ENCODE peak calls at places on chromosomes 5 and 9, in six cellular contexts. S is suprapubic skin, J is tibial nerve, E is SK-N-MC, U is mucosa of descending colon, P is heart left ventricle. Q is an unnamed sample. For H3K9me3, the result is how much of the 10 kb centered on the place peaks cover.

GRCh38 chr5:135135530-135136201 is 101.6 kb upstream of the PITX1 start:
- DNase-seq in S (peak), J (peak), E (no peak), U (peak), P (peak), Q (no peak)

GRCh38 chr9:131020862-131021261 is 11.9 kb downstream of the LAMC3 start:
- DNase-seq in S (no peak), J (no peak), E (no peak), U (no peak), P (no peak), Q (no peak)

GRCh38 chr5:88686743-88687142 is 196.2 kb downstream of the MEF2C start:
- DNase-seq in S (no peak), J (no peak), E (no peak), U (no peak), P (no peak), Q (no peak)

GRCh38 chr9:4622016-4622415 is 40.1 kb upstream of the PLPP6 start:
- DNase-seq in S (no peak), J (no peak), E (no peak), U (no peak), P (no peak), Q (no peak)

GRCh38 chr5:91200692-91201091 is 182.4 kb downstream of the ARRDC3 start:
- DNase-seq in S (no peak), J (no peak), E (no peak), U (no peak), P (no peak), Q (no peak)

GRCh38 chr5:155953335-155953734 is 373.6 kb upstream of the SGCD start:
- DNase-seq in S (no peak), J (no peak), E (no peak), U (no peak), P (peak), Q (no peak)

GRCh38 chr5:111730659-111731382 is 26.2 kb downstream of the NREP start:
- DNase-seq in S (no peak), J (no peak), E (no peak), U (no peak), P (no peak), Q (no peak)

GRCh38 chr5:134879456-134879855 is 5.3 kb downstream of the TXNDC15 start:
- DNase-seq in S (no peak), J (no peak), E (no peak), U (peak), P (no peak), Q (no peak)

GRCh38 chr9:88789785-88790184 is 201.5 kb upstream of the S1PR3 start:
- DNase-seq in S (no peak), J (no peak), E (no peak), U (no peak), P (no peak), Q (no peak)

GRCh38 chr9:127805620-127806019 is 2.9 kb downstream of the FPGS start:
- DNase-seq in S (no peak), J (no peak), E (no peak), U (peak), P (no peak), Q (no peak)

GRCh38 chr9:137745541-137745991 is 126.8 kb downstream of the EHMT1 start:
- DNase-seq in S (no peak), J (no peak), E (no peak), U (no peak), P (no peak), Q (no peak)

GRCh38 chr5:116436674-116437350 is 137.8 kb downstream of the SEMA6A start:
- DNase-seq in S (no peak), J (no peak), E (no peak), U (no peak), P (no peak), Q (no peak)

DNA sequence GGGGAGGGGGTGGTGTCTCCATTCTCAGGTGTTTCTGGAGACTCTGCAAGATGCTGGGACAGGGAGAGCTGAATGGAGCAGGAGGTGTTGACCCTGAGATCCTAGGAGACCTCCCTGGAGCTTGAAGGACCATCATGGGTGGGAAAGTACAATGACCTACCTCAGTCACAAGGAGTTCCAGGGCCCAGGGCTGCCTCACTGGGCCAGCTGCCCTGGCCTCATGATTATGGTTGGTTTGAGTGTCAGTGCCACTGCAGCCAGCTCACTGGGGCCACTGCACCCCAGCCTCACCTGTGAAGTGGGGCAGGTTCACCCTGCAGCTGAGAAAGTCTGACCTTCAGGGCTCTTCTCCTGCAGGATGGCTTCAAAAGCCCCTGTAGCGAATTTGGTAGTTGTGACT is 372.5 kb downstream of the IRX2 start:
- DNase-seq in S (no peak), J (no peak), E (no peak), U (no peak), P (no peak), Q (no peak)
- H3K9me3 ChIP-seq in S (under half), J (under half), E (under half), U (under half), P (under half), Q (under half)

DNA sequence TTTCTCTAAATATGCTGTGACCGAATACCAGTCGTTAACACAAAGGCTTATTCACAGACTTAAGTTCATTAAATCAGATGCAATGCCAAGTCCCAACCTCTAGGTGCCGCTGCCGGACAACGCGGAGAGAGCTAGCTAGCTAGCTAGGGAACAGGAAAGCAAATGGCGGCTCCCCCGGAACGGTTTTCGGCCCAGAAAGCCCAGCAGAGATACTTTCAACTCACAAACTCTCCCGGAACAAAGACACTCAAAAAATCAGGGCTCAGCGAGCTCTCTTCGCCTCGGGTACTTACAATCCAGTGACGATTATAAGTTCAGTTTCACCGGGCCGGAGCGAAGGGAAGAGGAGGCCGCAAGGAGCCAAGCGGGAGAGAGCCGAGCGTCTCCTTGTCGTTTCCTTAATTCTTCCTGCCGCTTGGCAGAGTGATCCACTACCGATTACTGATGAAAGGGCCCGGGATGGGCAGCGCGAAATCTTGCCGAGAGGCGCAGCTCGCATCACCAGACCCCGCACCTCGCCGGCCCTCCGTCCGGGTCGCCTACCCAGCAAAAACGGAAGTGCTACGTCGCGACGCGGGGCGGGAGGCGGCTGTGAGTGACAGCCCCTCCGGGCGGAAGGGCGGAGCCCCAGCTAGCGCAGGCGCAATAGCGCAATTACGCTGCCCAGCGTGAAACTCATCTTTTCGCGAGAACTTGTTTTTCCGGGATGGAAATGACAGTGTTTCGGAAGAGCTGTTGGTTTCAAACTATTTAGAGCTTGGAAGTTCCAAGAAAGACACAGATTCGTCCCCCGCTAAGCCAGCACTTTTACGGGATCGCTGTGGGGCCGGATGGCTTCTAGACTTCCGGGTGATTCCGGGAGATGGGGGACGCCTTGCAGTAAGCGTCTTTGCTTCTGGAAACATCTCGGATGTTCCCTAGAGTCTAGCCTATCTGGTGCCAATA is at the start of gene TAF7:
- DNase-seq in S (peak), J (peak), E (peak), U (peak), P (peak), Q (peak)
- H3K9me3 ChIP-seq in S (under half), J (half or more), E (under half), U (half or more), P (under half), Q (under half)

DNA sequence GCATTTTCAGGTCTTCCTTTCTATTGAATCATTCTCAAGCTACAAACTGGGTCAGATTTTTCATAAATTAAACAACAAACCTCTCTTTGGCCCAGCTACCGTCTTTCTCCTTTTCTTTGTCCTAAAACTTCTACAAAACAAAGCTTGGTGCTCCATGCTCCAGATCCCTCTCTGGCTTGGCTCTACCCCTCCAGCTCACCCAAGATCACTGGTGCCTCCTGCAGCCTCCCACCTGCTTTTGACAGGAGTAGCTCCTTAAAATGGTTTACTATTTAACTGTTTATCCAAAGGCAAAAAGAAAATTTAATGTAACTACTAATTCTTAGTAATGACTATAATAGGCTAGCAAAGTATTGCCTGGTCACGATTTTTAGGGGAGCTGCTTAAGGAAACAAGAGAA is 10.7 kb upstream of the SERINC5 start:
- DNase-seq in S (no peak), J (no peak), E (no peak), U (no peak), P (no peak), Q (no peak)
- H3K9me3 ChIP-seq in S (under half), J (under half), E (under half), U (under half), P (under half), Q (under half)

GRCh38 chr5:15727375-15727774 is 227.4 kb downstream of the FBXL7 start:
- DNase-seq in S (no peak), J (no peak), E (no peak), U (no peak), P (no peak), Q (no peak)
- H3K9me3 ChIP-seq in S (under half), J (half or more), E (under half), U (under half), P (under half), Q (under half)

DNA sequence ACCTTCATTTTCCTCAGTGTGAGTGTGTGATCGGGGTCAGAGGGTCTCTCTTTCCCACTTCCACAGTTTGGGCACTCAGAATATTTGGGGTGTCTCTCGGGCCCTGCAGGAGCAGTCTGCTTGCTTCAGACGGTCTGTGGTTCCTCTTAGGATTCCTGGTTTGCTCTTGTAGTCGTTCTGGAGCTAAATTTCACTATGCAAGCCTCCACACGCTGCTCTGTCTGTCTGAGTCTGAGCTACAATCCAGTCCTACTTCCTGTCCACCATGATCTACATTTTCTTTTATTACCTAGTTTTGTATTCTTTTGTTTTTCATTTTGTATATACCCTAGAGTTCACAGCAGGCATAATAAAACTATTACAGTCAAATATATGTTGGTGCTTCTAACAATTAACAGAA is 1967.3 kb upstream of the NUDT12 start:
- DNase-seq in S (no peak), J (no peak), E (no peak), U (no peak), P (no peak), Q (no peak)
- H3K9me3 ChIP-seq in S (under half), J (under half), E (under half), U (under half), P (under half), Q (under half)

GRCh38 chr5:18095061-18095460 is 460.8 kb downstream of the TAF11L14 start:
- DNase-seq in S (no peak), J (no peak), E (no peak), U (no peak), P (no peak), Q (no peak)
- H3K9me3 ChIP-seq in S (under half), J (under half), E (under half), U (under half), P (under half), Q (under half)

GRCh38 chr5:177265395-177265794 is 38.1 kb downstream of the RAB24 start:
- DNase-seq in S (no peak), J (no peak), E (no peak), U (no peak), P (no peak), Q (no peak)
- H3K9me3 ChIP-seq in S (under half), J (under half), E (under half), U (under half), P (under half), Q (under half)

GRCh38 chr5:149221731-149222342 is 49.8 kb upstream of the AFAP1L1 start:
- DNase-seq in S (no peak), J (no peak), E (no peak), U (no peak), P (no peak), Q (no peak)

GRCh38 chr5:149221326-149221725 is 50.3 kb upstream of the AFAP1L1 start:
- DNase-seq in S (no peak), J (no peak), E (no peak), U (no peak), P (no peak), Q (no peak)

GRCh38 chr5:149220750-149221149 is 50.9 kb upstream of the AFAP1L1 start:
- DNase-seq in S (no peak), J (no peak), E (no peak), U (no peak), P (no peak), Q (no peak)

GRCh38 chr5:149224282-149224681 is 47.4 kb upstream of the AFAP1L1 start:
- DNase-seq in S (no peak), J (no peak), E (no peak), U (no peak), P (peak), Q (no peak)

DNA sequence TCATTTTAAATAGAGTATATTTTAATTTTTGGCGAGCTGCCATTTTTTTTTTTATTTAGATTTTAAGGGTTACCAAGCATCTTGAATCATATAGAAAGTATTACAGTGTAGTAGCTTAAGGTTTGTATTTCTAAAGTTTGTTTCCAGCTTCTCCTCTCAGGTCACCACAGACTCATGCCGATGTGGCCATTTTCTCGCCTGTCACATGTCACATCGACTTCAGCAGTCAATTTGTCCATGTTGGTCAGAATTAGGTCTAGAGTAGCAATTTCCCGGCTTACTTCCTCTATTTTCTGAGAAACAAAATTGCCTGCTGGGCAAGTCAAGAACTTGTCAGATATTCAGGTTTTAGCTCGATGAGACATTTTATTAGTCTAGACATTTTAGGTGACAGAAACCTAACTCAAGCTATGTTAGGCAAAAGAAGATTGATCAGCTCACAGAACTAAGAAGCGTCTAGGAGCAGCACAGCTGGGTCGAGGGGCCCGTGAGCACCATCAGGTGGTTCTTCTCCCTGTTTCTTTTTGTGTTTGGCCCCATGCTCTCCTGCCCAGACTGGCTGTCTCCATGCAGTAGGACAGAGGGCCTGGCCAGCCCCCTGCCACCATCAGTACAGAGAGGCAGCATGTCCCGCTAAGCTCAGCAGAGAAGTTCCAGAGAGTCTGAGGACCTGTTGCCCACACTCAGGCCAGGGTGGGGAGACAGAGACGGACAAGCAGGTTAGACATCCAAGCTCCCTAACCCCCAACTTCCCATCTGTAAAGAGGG is 48.4 kb upstream of the AFAP1L1 start:
- DNase-seq in S (no peak), J (peak), E (no peak), U (peak), P (no peak), Q (no peak)
- H3K9me3 ChIP-seq in S (under half), J (under half), E (under half), U (under half), P (under half), Q (under half)

GRCh38 chr5:165258188-165258855 is 1752.9 kb downstream of the MAT2B start:
- DNase-seq in S (no peak), J (no peak), E (no peak), U (no peak), P (no peak), Q (no peak)
- H3K9me3 ChIP-seq in S (under half), J (under half), E (under half), U (under half), P (under half), Q (under half)

Q was measured in T-helper 17 cell.